ENCODE peak calls at places on chromosomes 3 and 15, in eight cellular contexts. R is GM12865, S is IMR-90, D is nephron progenitor cell, X is cardiac fibroblast, U is endothelial cell, Q is RWPE1, Y is glutamatergic neuron. N is an unnamed sample.

GRCh38 chr15:73231661-73232443 is 136.9 kb downstream of the HCN4 start:
- DNase-seq in R (no peak), S (peak), D (no peak), X (no peak), U (no peak), Q (no peak), Y (no peak), N (no peak)

GRCh38 chr3:59540696-59541095 is 490.9 kb upstream of the CFAP20DC start:
- DNase-seq in R (peak), S (no peak), D (no peak), X (no peak), U (no peak), Q (no peak), Y (no peak), N (peak)

GRCh38 chr3:50256978-50257890 is 11.7 kb upstream of the SEMA3B start:
- DNase-seq in R (peak), S (no peak), D (peak), X (peak), U (peak), Q (no peak), Y (peak), N (no peak)

GRCh38 chr3:52085883-52086282 is 29.5 kb upstream of the DUSP7 start:
- DNase-seq in R (no peak), S (no peak), D (no peak), X (no peak), U (no peak), Q (no peak), Y (no peak), N (no peak)

GRCh38 chr3:189868061-189868460 is 236.9 kb downstream of the TP63 start:
- DNase-seq in R (no peak), S (no peak), D (no peak), X (no peak), U (no peak), Q (no peak), Y (no peak), N (no peak)

GRCh38 chr15:74821091-74821789 is 5.2 kb upstream of the CPLX3 start:
- DNase-seq in R (peak), S (no peak), D (no peak), X (no peak), U (no peak), Q (no peak), Y (peak), N (peak)

GRCh38 chr3:45362768-45363167 is 25.6 kb upstream of the LARS2 start:
- DNase-seq in R (no peak), S (peak), D (no peak), X (peak), U (no peak), Q (no peak), Y (no peak), N (no peak)

GRCh38 chr15:93266291-93266690 is 177.3 kb upstream of the RGMA start:
- DNase-seq in R (no peak), S (no peak), D (no peak), X (no peak), U (peak), Q (no peak), Y (no peak), N (no peak)

GRCh38 chr15:40248006-40248783 is 9.3 kb downstream of the PAK6 start:
- DNase-seq in R (no peak), S (no peak), D (no peak), X (no peak), U (no peak), Q (no peak), Y (no peak), N (no peak)

GRCh38 chr3:126978291-126978690 is 4.6 kb upstream of the PLXNA1 start:
- DNase-seq in R (no peak), S (no peak), D (no peak), X (no peak), U (no peak), Q (no peak), Y (no peak), N (no peak)

GRCh38 chr3:197249542-197249941 is 48.9 kb downstream of the DLG1 start:
- DNase-seq in R (no peak), S (no peak), D (no peak), X (no peak), U (no peak), Q (no peak), Y (no peak), N (no peak)

GRCh38 chr15:20294651-20295237 is 246.9 kb downstream of the GOLGA6L6 start:
- DNase-seq in R (no peak), S (no peak), D (no peak), X (no peak), U (no peak), Q (no peak), Y (no peak), N (no peak)

GRCh38 chr3:150699068-150699635 is 4.6 kb downstream of the ERICH6 start:
- DNase-seq in R (no peak), S (peak), D (no peak), X (peak), U (no peak), Q (peak), Y (no peak), N (no peak)

GRCh38 chr15:55606214-55606613 is 18.1 kb upstream of the PYGO1 start:
- DNase-seq in R (no peak), S (no peak), D (no peak), X (no peak), U (no peak), Q (no peak), Y (no peak), N (no peak)

GRCh38 chr15:40450047-40450446 is 9.3 kb downstream of the BAHD1 start:
- DNase-seq in R (no peak), S (no peak), D (no peak), X (no peak), U (no peak), Q (no peak), Y (no peak), N (no peak)

GRCh38 chr15:70088887-70089691 is 8.6 kb downstream of the TLE3 start:
- DNase-seq in R (no peak), S (peak), D (peak), X (peak), U (no peak), Q (no peak), Y (peak), N (no peak)

GRCh38 chr3:154954750-154955149 is 125.4 kb upstream of the MME start:
- DNase-seq in R (peak), S (peak), D (no peak), X (peak), U (no peak), Q (peak), Y (no peak), N (no peak)

GRCh38 chr15:63463030-63463429 is 41.4 kb upstream of the USP3 start:
- DNase-seq in R (no peak), S (no peak), D (no peak), X (no peak), U (no peak), Q (no peak), Y (no peak), N (no peak)

GRCh38 chr15:96356494-96357455 is 26.3 kb downstream of the NR2F2 start:
- DNase-seq in R (peak), S (peak), D (peak), X (peak), U (peak), Q (peak), Y (peak), N (peak)

GRCh38 chr3:114093596-114093995 is 37.1 kb downstream of the QTRT2 start:
- DNase-seq in R (no peak), S (peak), D (no peak), X (peak), U (no peak), Q (peak), Y (no peak), N (no peak)

GRCh38 chr15:72855791-72856190 is 72.2 kb upstream of the ADPGK start:
- DNase-seq in R (no peak), S (no peak), D (no peak), X (no peak), U (no peak), Q (no peak), Y (no peak), N (no peak)

GRCh38 chr3:119636194-119636593 is 24.2 kb downstream of the POPDC2 start:
- DNase-seq in R (no peak), S (peak), D (no peak), X (peak), U (no peak), Q (peak), Y (no peak), N (no peak)

GRCh38 chr3:76198086-76198485 is 412.7 kb upstream of the ZNF717 start:
- DNase-seq in R (no peak), S (no peak), D (no peak), X (no peak), U (no peak), Q (no peak), Y (no peak), N (no peak)

GRCh38 chr3:66037330-66037985 is 1.3 kb downstream of the MAGI1 start:
- DNase-seq in R (no peak), S (peak), D (peak), X (peak), U (peak), Q (peak), Y (peak), N (peak)

GRCh38 chr3:77325280-77325679 is 285.4 kb downstream of the ROBO2 start:
- DNase-seq in R (no peak), S (no peak), D (no peak), X (no peak), U (no peak), Q (no peak), Y (no peak), N (no peak)

GRCh38 chr3:45887285-45887684 is 942 bp downstream of the CCR9 start:
- DNase-seq in R (no peak), S (peak), D (no peak), X (no peak), U (no peak), Q (no peak), Y (no peak), N (no peak)

GRCh38 chr3:57911588-57911987 is 96.6 kb upstream of the FLNB start:
- DNase-seq in R (no peak), S (peak), D (no peak), X (no peak), U (no peak), Q (no peak), Y (no peak), N (no peak)

GRCh38 chr3:63967675-63968611 is 55.4 kb downstream of the PSMD6 start:
- DNase-seq in R (peak), S (peak), D (no peak), X (peak), U (no peak), Q (no peak), Y (peak), N (no peak)

GRCh38 chr3:25429441-25429907 is 1.4 kb downstream of the RARB start:
- DNase-seq in R (no peak), S (no peak), D (peak), X (no peak), U (no peak), Q (no peak), Y (no peak), N (no peak)

GRCh38 chr3:62922326-62922725 is 47.1 kb upstream of the CADPS start:
- DNase-seq in R (no peak), S (no peak), D (no peak), X (no peak), U (no peak), Q (no peak), Y (no peak), N (no peak)

GRCh38 chr15:59532770-59533379 is 78.7 kb upstream of the GCNT3 start:
- DNase-seq in R (peak), S (peak), D (peak), X (peak), U (peak), Q (peak), Y (peak), N (peak)

GRCh38 chr15:95495033-95495541 is 835.4 kb upstream of the NR2F2 start:
- DNase-seq in R (no peak), S (no peak), D (no peak), X (peak), U (no peak), Q (no peak), Y (no peak), N (no peak)

GRCh38 chr3:103170651-103171050 is 735.8 kb downstream of the ZPLD1 start:
- DNase-seq in R (no peak), S (no peak), D (no peak), X (no peak), U (no peak), Q (no peak), Y (no peak), N (no peak)

GRCh38 chr3:20147374-20147773 is 38.6 kb downstream of the SGO1 start:
- DNase-seq in R (no peak), S (no peak), D (no peak), X (peak), U (no peak), Q (no peak), Y (no peak), N (no peak)

GRCh38 chr15:33430564-33430963 is 119.8 kb downstream of the RYR3 start:
- DNase-seq in R (no peak), S (no peak), D (no peak), X (no peak), U (no peak), Q (no peak), Y (no peak), N (no peak)

GRCh38 chr15:68344600-68344999 is 67.1 kb downstream of the FEM1B start:
- DNase-seq in R (no peak), S (no peak), D (no peak), X (no peak), U (no peak), Q (peak), Y (no peak), N (no peak)

GRCh38 chr3:147046916-147047315 is 359.4 kb downstream of the ZIC4 start:
- DNase-seq in R (no peak), S (no peak), D (no peak), X (no peak), U (no peak), Q (no peak), Y (no peak), N (no peak)

GRCh38 chr3:110856916-110857315 is 214.7 kb upstream of the NECTIN3 start:
- DNase-seq in R (no peak), S (no peak), D (no peak), X (no peak), U (no peak), Q (no peak), Y (no peak), N (no peak)

GRCh38 chr3:17623464-17623863 is 119.0 kb downstream of the TBC1D5 start:
- DNase-seq in R (no peak), S (no peak), D (no peak), X (no peak), U (no peak), Q (no peak), Y (no peak), N (no peak)

GRCh38 chr3:17625111-17625510 is 117.3 kb downstream of the TBC1D5 start:
- DNase-seq in R (no peak), S (no peak), D (no peak), X (no peak), U (no peak), Q (no peak), Y (no peak), N (no peak)

DNA sequence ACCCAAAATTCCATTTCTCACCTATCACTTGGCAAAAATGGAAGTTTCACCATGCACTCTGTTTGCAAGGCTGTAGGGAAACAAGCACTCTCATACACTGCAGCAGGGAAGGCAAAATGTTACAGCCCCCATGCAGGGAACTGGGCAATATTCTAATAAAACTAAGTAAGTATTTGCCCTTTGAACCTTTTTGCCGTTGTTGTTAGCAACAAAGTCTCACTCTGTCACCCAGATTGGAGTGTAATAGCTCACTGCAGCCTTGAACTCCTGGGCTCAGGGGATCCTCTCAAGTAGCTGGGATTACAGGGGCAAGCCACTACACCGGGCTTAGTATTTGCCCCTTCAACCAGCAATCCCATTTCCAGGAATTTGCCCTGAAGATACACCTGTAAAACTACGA is 122.5 kb downstream of the TBC1D5 start:
- DNase-seq in R (no peak), S (no peak), D (no peak), X (no peak), U (no peak), Q (no peak), Y (no peak), N (no peak)
- TF ChIP-seq CTCF in R (no peak), S (no peak), D (no peak), X (no peak), U (no peak), Q (no peak), Y (no peak), N (no peak)

GRCh38 chr3:9108876-9109569 is 140.4 kb downstream of the SRGAP3 start:
- DNase-seq in R (no peak), S (no peak), D (no peak), X (no peak), U (no peak), Q (no peak), Y (no peak), N (no peak)
- TF ChIP-seq CTCF in R (no peak), S (no peak), D (no peak), X (no peak), U (no peak), Q (no peak), Y (no peak), N (no peak)

DNA sequence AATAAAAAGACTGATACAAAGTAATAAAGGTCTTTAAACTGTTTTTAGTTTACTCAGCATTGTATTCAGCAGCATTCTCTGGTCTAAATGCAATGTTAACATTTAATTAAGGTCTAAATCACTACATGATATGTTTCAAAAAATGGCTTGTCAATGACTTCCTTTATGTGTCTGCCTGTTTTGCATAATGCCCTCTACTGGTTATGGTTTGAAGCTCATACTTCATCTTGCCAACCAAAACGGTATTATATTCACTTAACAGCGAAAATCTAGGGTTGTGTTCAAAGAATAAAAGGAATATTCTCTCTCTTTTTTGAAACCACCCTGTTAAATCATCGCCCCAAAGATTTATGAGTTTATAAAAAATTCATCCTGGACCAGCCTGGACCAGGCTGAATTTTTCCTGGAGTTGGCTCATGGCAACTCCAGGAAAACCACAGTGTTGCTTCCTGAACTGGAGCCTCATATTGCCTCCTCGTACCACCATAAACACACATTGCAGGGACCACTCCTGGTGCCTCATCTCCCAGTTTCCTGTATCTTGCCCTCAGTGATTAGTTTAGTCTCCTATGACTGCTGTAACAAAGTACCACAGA is 6.7 kb upstream of the NCEH1 start:
- DNase-seq in R (peak), S (no peak), D (no peak), X (peak), U (no peak), Q (no peak), Y (no peak), N (no peak)
- TF ChIP-seq CTCF in R (peak), S (peak), D (no peak), X (peak), U (no peak), Q (no peak), Y (no peak), N (no peak)

GRCh38 chr3:33664195-33664594 is 53.9 kb downstream of the CLASP2 start:
- DNase-seq in R (no peak), S (peak), D (no peak), X (peak), U (no peak), Q (peak), Y (no peak), N (peak)

GRCh38 chr3:33660035-33660434 is 58.0 kb downstream of the CLASP2 start:
- DNase-seq in R (no peak), S (no peak), D (no peak), X (no peak), U (no peak), Q (no peak), Y (no peak), N (no peak)

GRCh38 chr3:33658039-33658438 is 60.0 kb downstream of the CLASP2 start:
- DNase-seq in R (no peak), S (no peak), D (no peak), X (no peak), U (no peak), Q (no peak), Y (no peak), N (no peak)

GRCh38 chr3:33663042-33663441 is 55.0 kb downstream of the CLASP2 start:
- DNase-seq in R (no peak), S (no peak), D (no peak), X (no peak), U (no peak), Q (no peak), Y (no peak), N (no peak)

GRCh38 chr3:33658971-33659848 is 58.8 kb downstream of the CLASP2 start:
- DNase-seq in R (peak), S (peak), D (peak), X (peak), U (peak), Q (no peak), Y (peak), N (peak)
- TF ChIP-seq CTCF in R (no peak), S (no peak), D (no peak), X (no peak), U (no peak), Q (no peak), Y (no peak), N (no peak)

DNA sequence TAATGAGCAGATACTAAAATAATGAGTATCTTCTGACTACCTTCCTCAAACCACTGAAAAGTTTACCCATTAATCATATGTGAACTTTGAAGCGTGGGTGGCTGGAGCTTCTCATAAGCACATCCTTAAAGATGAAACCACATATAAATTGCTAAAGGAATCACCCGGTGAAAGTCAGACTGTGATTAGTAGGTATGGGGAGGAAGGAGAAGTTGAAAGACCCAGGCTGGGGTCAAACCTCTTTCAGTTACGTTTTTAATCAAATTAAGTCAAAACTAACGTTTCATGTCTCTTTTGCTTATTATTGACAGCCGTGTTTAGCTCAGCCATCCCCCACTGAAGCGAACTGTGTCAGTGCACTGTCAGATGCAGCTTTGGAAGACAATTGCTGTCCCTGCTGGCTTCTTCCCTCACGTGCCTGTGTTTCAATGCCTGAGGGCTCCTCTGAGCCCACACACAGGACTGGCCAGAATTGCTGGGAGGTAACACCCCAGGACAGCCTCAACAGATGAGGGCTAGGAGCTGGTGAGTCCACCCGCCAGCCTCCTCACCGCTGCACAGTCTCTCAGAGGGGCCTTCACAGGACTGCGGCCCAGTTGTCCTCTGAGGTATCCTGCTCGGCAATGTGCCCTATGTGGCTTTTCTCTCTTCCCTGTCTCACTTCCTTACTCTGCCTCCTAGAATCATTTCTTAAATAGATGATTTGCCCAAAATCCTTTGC is 29.3 kb upstream of the SH3BP5 start:
- DNase-seq in R (peak), S (peak), D (peak), X (no peak), U (no peak), Q (no peak), Y (peak), N (peak)
- TF ChIP-seq CTCF in R (no peak), S (no peak), D (no peak), X (no peak), U (no peak), Q (no peak), Y (no peak), N (no peak)

GRCh38 chr3:121998588-121999473 is 23.2 kb downstream of the ILDR1 start:
- DNase-seq in R (peak), S (no peak), D (no peak), X (no peak), U (no peak), Q (no peak), Y (no peak), N (no peak)
- TF ChIP-seq CTCF in R (no peak), S (no peak), D (no peak), X (no peak), U (no peak), Q (no peak), Y (no peak), N (no peak)

GRCh38 chr3:13152826-13153710 is 79.8 kb upstream of the IQSEC1 start:
- DNase-seq in R (no peak), S (no peak), D (no peak), X (no peak), U (no peak), Q (no peak), Y (no peak), N (no peak)
- TF ChIP-seq CTCF in R (no peak), S (no peak), D (no peak), X (no peak), U (no peak), Q (no peak), Y (no peak), N (no peak)

N was measured in GM10248.